ENCODE peak calls at places on chromosomes 13 and 19, in five cellular contexts. Y is tibial artery, U is cerebellar cortex, R is left cardiac atrium, J is GDM1. V is an unnamed sample.
A peak's percentile ranks its signal among the peaks of the same experiment; 100 is the strongest.

GRCh38 chr19:35856546-35857149 is at the start of gene KIRREL2:
- DNase-seq in Y (no peak), R (no peak), J (no peak), U (no peak), V (no peak)

GRCh38 chr19:12996542-12997094 is 1.3 kb downstream of the NFIX start:
- DNase-seq in J (no peak), R (peak; percentile 59), U (no peak), Y (no peak), V (peak; percentile 46)

GRCh38 chr13:74290324-74290773 is 156.1 kb upstream of the KLF12 start:
- DNase-seq in R (no peak), Y (no peak), J (no peak), U (peak; percentile 99), V (peak; percentile 22)

GRCh38 chr19:19774354-19775033 is 41.6 kb upstream of the ZNF14 start:
- DNase-seq in Y (no peak), U (no peak), R (no peak), J (no peak), V (no peak)

GRCh38 chr13:110044521-110045200 is 258.3 kb upstream of the IRS2 start:
- DNase-seq in R (no peak), Y (no peak), U (no peak), J (no peak), V (no peak)

GRCh38 chr13:114068723-114069322 is 63.6 kb downstream of the RASA3 start:
- DNase-seq in J (no peak), R (no peak), U (no peak), Y (peak; percentile 51), V (peak; percentile 53)

GRCh38 chr19:3142938-3143337 is 7.1 kb downstream of the GNA15 start:
- DNase-seq in J (no peak), U (no peak), Y (no peak), R (no peak), V (no peak)

GRCh38 chr19:46350029-46350757 is 3.3 kb downstream of the PPP5C start:
- DNase-seq in Y (no peak), J (no peak), R (no peak), U (no peak), V (no peak)

GRCh38 chr13:107379398-107380155 is 811.6 kb upstream of the ARGLU1 start:
- DNase-seq in U (no peak), Y (no peak), J (no peak), R (no peak), V (no peak)

GRCh38 chr13:23134542-23134941 is 46.2 kb upstream of the SGCG start:
- DNase-seq in Y (no peak), R (no peak), U (no peak), J (no peak), V (no peak)

GRCh38 chr19:46422344-46422743 is 6.4 kb downstream of the PNMA8C start:
- DNase-seq in Y (no peak), R (no peak), J (no peak), U (no peak), V (no peak)

GRCh38 chr13:44421853-44422525 is 48.4 kb downstream of the SERP2 start:
- DNase-seq in Y (no peak), J (no peak), R (no peak), U (no peak), V (no peak)

GRCh38 chr13:45055902-45056648 is 64.2 kb upstream of the GTF2F2 start:
- DNase-seq in J (no peak), Y (no peak), U (no peak), R (peak; percentile 25), V (no peak)

GRCh38 chr19:40600086-40600917 is 867 bp upstream of the LTBP4 start:
- DNase-seq in Y (peak; percentile 58), U (no peak), J (no peak), R (peak; percentile 66), V (no peak)

GRCh38 chr13:62710766-62711165 is 1295.1 kb upstream of the PCDH20 start:
- DNase-seq in U (no peak), J (no peak), R (no peak), Y (no peak), V (no peak)

GRCh38 chr19:8204961-8205360 is 4.2 kb upstream of the CERS4 start:
- DNase-seq in J (no peak), U (no peak), R (no peak), Y (no peak), V (no peak)